ENCODE peak calls at places on chromosome 11, in five cellular contexts. P is A549, E is suprapubic skin, L is spleen, C is Peyer's patch. H is an unnamed sample. For H3K4me1, the result is how much of the 10 kb centered on the place peaks cover.

GRCh38 chr11:72609045-72609444 is 65.2 kb downstream of the PDE2A start:
- DNase-seq in C (no peak), E (no peak), P (no peak), L (no peak), H (no peak)

GRCh38 chr11:132125855-132126841 is 755.7 kb downstream of the NTM start:
- DNase-seq in P (no peak), L (no peak), E (no peak), C (no peak), H (no peak)

GRCh38 chr11:62142921-62143320 is 19.1 kb downstream of the INCENP start:
- DNase-seq in C (peak), L (peak), P (no peak), E (peak), H (no peak)

GRCh38 chr11:14638561-14638960 is 5.0 kb upstream of the PDE3B start:
- DNase-seq in P (no peak), C (no peak), L (no peak), E (no peak), H (no peak)

GRCh38 chr11:56521955-56522354 is 21.1 kb downstream of the OR5M11 start:
- DNase-seq in P (peak), E (no peak), C (no peak), L (no peak), H (no peak)

GRCh38 chr11:43920598-43921419 is 21.6 kb upstream of the C11orf96 start:
- DNase-seq in C (no peak), P (peak), E (no peak), L (no peak), H (no peak)

GRCh38 chr11:112632866-112633505 is 328.2 kb upstream of the NCAM1 start:
- DNase-seq in P (no peak), E (no peak), C (no peak), L (no peak), H (no peak)

GRCh38 chr11:120336641-120337132 is 474 bp downstream of the ARHGEF12 start:
- DNase-seq in P (peak), C (no peak), L (no peak), E (peak), H (no peak)

GRCh38 chr11:106467486-106467885 is 390.0 kb downstream of the AASDHPPT start:
- DNase-seq in L (no peak), C (no peak), P (no peak), E (no peak), H (no peak)

GRCh38 chr11:72630104-72630852 is 43.9 kb downstream of the PDE2A start:
- DNase-seq in P (no peak), L (no peak), C (no peak), E (no peak), H (no peak)

GRCh38 chr11:131808466-131808865 is 438.1 kb downstream of the NTM start:
- DNase-seq in P (no peak), C (no peak), E (no peak), L (no peak), H (no peak)

GRCh38 chr11:16346975-16347374 is 9.4 kb downstream of the SOX6 start:
- DNase-seq in P (no peak), L (no peak), E (no peak), C (no peak), H (no peak)

GRCh38 chr11:104876838-104877500 is 21.3 kb downstream of the CASP12 start:
- DNase-seq in L (no peak), E (no peak), P (no peak), C (no peak), H (no peak)

GRCh38 chr11:74084796-74085541 is 76.1 kb upstream of the UCP3 start:
- DNase-seq in E (no peak), P (no peak), L (no peak), C (no peak), H (no peak)

GRCh38 chr11:76789443-76789719 is 6.2 kb downstream of the TSKU start:
- DNase-seq in C (no peak), P (no peak), E (no peak), L (peak), H (no peak)

GRCh38 chr11:115958089-115959000 is 454.1 kb upstream of the CADM1 start:
- DNase-seq in C (no peak), E (no peak), L (no peak), P (no peak), H (no peak)

GRCh38 chr11:61294717-61295595 is at the start of gene VWCE:
- DNase-seq in P (peak), E (peak), L (peak), C (peak), H (no peak)

GRCh38 chr11:10670099-10670498 is 23.5 kb downstream of the IRAG1 start:
- DNase-seq in C (no peak), P (no peak), E (no peak), L (no peak), H (no peak)
- TF ChIP-seq CTCF in C (no peak), P (no peak), E (no peak), L (no peak), H (no peak)

DNA sequence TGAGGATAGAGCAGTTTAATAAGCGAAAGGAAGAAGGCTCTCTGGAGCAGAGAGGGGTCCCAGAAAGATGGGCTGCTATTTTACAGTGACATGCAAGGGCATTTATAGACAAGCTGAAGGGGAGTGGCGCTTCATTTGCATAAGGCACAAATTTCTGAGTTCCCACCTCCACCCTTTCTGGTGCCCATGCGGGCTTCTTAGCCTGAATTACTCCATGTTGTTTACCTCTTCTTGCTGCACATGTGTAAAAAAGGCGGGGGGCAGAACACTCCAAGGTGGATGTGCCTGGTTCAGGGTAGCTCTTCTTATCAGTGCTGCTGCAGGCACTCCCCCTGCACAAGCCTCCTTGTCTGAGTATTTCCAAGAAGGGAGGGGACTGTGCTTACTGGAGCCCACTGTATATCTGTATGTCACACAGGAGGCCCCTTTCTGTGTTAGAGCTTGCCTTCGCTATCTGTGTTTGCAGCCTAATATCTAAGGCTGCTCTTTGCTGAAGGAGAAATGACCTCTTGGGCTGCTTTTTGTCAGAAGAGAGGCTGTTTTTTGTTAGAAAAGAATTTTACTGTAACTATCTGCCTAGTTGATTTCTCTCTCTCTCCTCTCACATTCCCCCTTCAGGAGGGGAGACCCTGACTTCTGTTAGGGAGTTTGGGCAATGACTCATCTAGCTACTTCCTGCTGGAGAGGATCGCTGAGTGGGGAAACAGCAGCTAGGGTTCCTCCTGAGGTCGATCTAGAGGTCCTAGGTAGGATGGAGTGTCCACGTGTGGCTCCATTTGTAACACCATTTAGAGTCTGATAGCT is 1057.0 kb upstream of the CNTN5 start:
- DNase-seq in P (no peak), E (no peak), L (no peak), C (no peak), H (no peak)
- TF ChIP-seq POLR2A in P (no peak), E (no peak), L (no peak), C (no peak), H (no peak)

DNA sequence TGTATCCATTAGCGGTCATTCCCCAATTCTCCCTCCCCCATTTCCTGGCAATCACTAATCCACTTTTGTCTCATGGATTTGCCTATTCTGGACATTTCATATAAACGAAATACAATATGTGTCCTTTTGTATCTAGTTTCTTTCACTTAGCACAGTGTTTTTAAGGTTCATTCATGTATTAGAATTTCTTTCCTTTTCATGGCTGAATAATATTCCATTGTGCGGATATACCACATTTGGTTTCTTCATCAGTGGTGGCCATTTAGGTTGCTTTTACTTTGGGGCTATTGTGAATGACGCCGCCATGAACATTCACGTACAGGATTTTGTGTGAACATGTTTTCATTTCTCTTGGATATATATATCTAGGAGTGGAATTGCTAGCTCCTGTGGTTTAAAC is 92.5 kb downstream of the MICAL2 start:
- DNase-seq in C (no peak), L (no peak), E (no peak), P (no peak), H (no peak)
- H3K4me1 ChIP-seq in C (under half), L (under half), E (under half), P (under half), H (under half)

GRCh38 chr11:87462171-87462570 is 424.4 kb downstream of the TMEM135 start:
- DNase-seq in P (no peak), L (no peak), C (no peak), E (no peak), H (no peak)

GRCh38 chr11:87466228-87466627 is 428.5 kb downstream of the TMEM135 start:
- DNase-seq in E (no peak), P (no peak), L (no peak), C (no peak), H (no peak)

GRCh38 chr11:87460269-87460668 is 422.5 kb downstream of the TMEM135 start:
- DNase-seq in L (no peak), C (no peak), E (no peak), P (no peak), H (no peak)

GRCh38 chr11:87460842-87461637 is 423.3 kb downstream of the TMEM135 start:
- DNase-seq in L (no peak), C (no peak), E (no peak), P (no peak), H (no peak)

GRCh38 chr11:87463486-87464102 is 425.9 kb downstream of the TMEM135 start:
- DNase-seq in C (no peak), E (no peak), L (no peak), P (peak), H (no peak)
- TF ChIP-seq CTCF in C (no peak), E (no peak), L (no peak), P (no peak), H (no peak)

H was measured in esophagus squamous epithelium.